ENCODE peak calls at places on chromosomes 6 and 20, in five cellular contexts. C is AG08395, F is astrocyte, P is BJ, Y is naive B cell. O is an unnamed sample.

GRCh38 chr6:147285087-147285855 is 81.1 kb downstream of the STXBP5 start:
- DNase-seq in P (no peak), Y (peak; percentile 16), F (peak; percentile 50), C (peak; percentile 39), O (peak; percentile 45)

GRCh38 chr6:34928695-34929094 is 39.6 kb downstream of the ANKS1A start:
- DNase-seq in Y (no peak), P (no peak), C (no peak), F (no peak), O (no peak)

GRCh38 chr6:21742238-21742660 is 148.7 kb downstream of the SOX4 start:
- DNase-seq in F (peak; percentile 90), P (no peak), C (no peak), Y (no peak), O (no peak)

GRCh38 chr6:32700391-32701040 is 34.1 kb upstream of the HLA-DQB1 start:
- DNase-seq in C (peak; percentile 49), P (no peak), F (peak; percentile 25), Y (peak; percentile 49), O (peak; percentile 61)

GRCh38 chr6:154579046-154579823 is 68.8 kb upstream of the CNKSR3 start:
- DNase-seq in F (no peak), P (no peak), Y (no peak), C (no peak), O (no peak)

GRCh38 chr6:37547564-37548061 is 47.9 kb upstream of the CCDC167 start:
- DNase-seq in Y (peak; percentile 51), P (no peak), C (peak; percentile 43), F (peak; percentile 61), O (no peak)

GRCh38 chr20:23459431-23460112 is 6.9 kb upstream of the CST11 start:
- DNase-seq in F (no peak), P (no peak), Y (no peak), C (no peak), O (no peak)

GRCh38 chr6:24357336-24358218 is at the start of gene DCDC2:
- DNase-seq in P (no peak), C (no peak), F (peak; percentile 22), Y (peak; percentile 18), O (no peak)

GRCh38 chr6:166437661-166438060 is 54.9 kb upstream of the MPC1 start:
- DNase-seq in F (no peak), P (no peak), Y (no peak), C (no peak), O (no peak)

GRCh38 chr6:75234126-75234865 is 9.3 kb downstream of the COX7A2 start:
- DNase-seq in P (no peak), F (no peak), Y (no peak), C (no peak), O (no peak)

GRCh38 chr20:19633985-19634384 is 124.1 kb upstream of the RIN2 start:
- DNase-seq in F (peak; percentile 18), Y (no peak), C (no peak), P (peak; percentile 76), O (no peak)

GRCh38 chr6:4295058-4295788 is 159.8 kb upstream of the ECI2 start:
- DNase-seq in P (no peak), Y (no peak), F (no peak), C (no peak), O (no peak)

GRCh38 chr6:152634773-152635172 is 2.4 kb downstream of the SYNE1 start:
- DNase-seq in C (no peak), Y (no peak), F (no peak), P (no peak), O (no peak)

GRCh38 chr20:21361266-21361665 is 36.1 kb downstream of the NKX2-4 start:
- DNase-seq in F (peak; percentile 34), P (no peak), C (no peak), Y (no peak), O (no peak)

GRCh38 chr6:160421854-160422253 is 73.7 kb downstream of the SLC22A3 start:
- DNase-seq in P (no peak), F (peak; percentile 17), C (peak; percentile 22), Y (no peak), O (peak; percentile 18)

GRCh38 chr20:21109144-21109543 is 3.0 kb upstream of the LINC00237 start:
- DNase-seq in Y (no peak), P (no peak), C (peak; percentile 29), F (no peak), O (no peak)

GRCh38 chr20:60054716-60055371 is 96.6 kb downstream of the CDH26 start:
- DNase-seq in F (no peak), Y (no peak), C (no peak), P (no peak), O (no peak)

GRCh38 chr6:149318581-149319286 is 1.2 kb downstream of the TAB2 start:
- DNase-seq in Y (peak; percentile 23), P (no peak), C (no peak), F (no peak), O (no peak)

GRCh38 chr20:48096957-48097890 is 311.9 kb upstream of the SULF2 start:
- DNase-seq in P (no peak), Y (no peak), C (no peak), F (no peak), O (no peak)

GRCh38 chr6:42254505-42254904 is 36.8 kb upstream of the MRPS10 start:
- DNase-seq in Y (no peak), C (no peak), P (no peak), F (no peak), O (no peak)

GRCh38 chr6:4319992-4320683 is 184.8 kb upstream of the ECI2 start:
- DNase-seq in C (no peak), P (no peak), F (peak; percentile 68), Y (no peak), O (no peak)

GRCh38 chr20:51388756-51389542 is 153.6 kb downstream of the NFATC2 start:
- DNase-seq in Y (no peak), F (no peak), P (no peak), C (no peak), O (no peak)

GRCh38 chr6:152372945-152373344 is 264.2 kb downstream of the SYNE1 start:
- DNase-seq in P (no peak), F (no peak), Y (no peak), C (no peak), O (no peak)

GRCh38 chr6:146881228-146882181 is 282.7 kb downstream of the ADGB start:
- DNase-seq in P (no peak), F (no peak), Y (no peak), C (no peak), O (no peak)

O was measured in AG20443.